ENCODE peak calls at places on chromosomes 1 and 21, in five cellular contexts. A is fibroblast of lung, L is endodermal cell, B is heart right ventricle, I is lower lobe of right lung. P is an unnamed sample. For H3K36me3, the result is how much of the 10 kb centered on the place peaks cover.

GRCh38 chr1:229138066-229138465 is 132.8 kb upstream of the RAB4A start:
- DNase-seq in B (no peak), L (no peak), I (no peak), A (no peak), P (no peak)

GRCh38 chr1:228304225-228304624 is 96.4 kb downstream of the OBSCN start:
- DNase-seq in B (no peak), L (peak), A (no peak), I (no peak), P (no peak)

GRCh38 chr1:50108497-50109073 is at the start of gene ELAVL4:
- DNase-seq in B (no peak), L (peak), I (no peak), A (no peak), P (no peak)

GRCh38 chr1:229227298-229227919 is 43.5 kb upstream of the RAB4A start:
- DNase-seq in L (peak), I (peak), B (peak), A (peak), P (no peak)

GRCh38 chr1:20281801-20282200 is 8.9 kb upstream of the VWA5B1 start:
- DNase-seq in I (no peak), L (no peak), B (no peak), A (peak), P (peak)

GRCh38 chr1:113018911-113019310 is 54.1 kb upstream of the LRIG2 start:
- DNase-seq in L (no peak), B (no peak), A (no peak), I (no peak), P (no peak)

GRCh38 chr1:54699936-54700525 is 15.6 kb upstream of the TTC4 start:
- DNase-seq in A (no peak), I (no peak), B (no peak), L (no peak), P (no peak)

GRCh38 chr1:64121766-64122385 is 81.5 kb upstream of the UBE2U start:
- DNase-seq in B (no peak), I (no peak), A (no peak), L (no peak), P (peak)

GRCh38 chr21:46603228-46603627 is 1.7 kb downstream of the S100B start:
- DNase-seq in L (peak), I (no peak), A (no peak), B (no peak), P (no peak)

GRCh38 chr1:226884116-226884515 is 13.7 kb downstream of the PSEN2 start:
- DNase-seq in L (no peak), B (no peak), A (no peak), I (no peak), P (no peak)

GRCh38 chr21:44766818-44767354 is 34.7 kb downstream of the UBE2G2 start:
- DNase-seq in L (no peak), B (no peak), A (no peak), I (no peak), P (no peak)

GRCh38 chr21:44774972-44775371 is 26.6 kb downstream of the UBE2G2 start:
- DNase-seq in L (no peak), B (no peak), I (no peak), A (no peak), P (no peak)

GRCh38 chr21:44773291-44773932 is 28.2 kb downstream of the UBE2G2 start:
- DNase-seq in L (no peak), B (no peak), A (no peak), I (no peak), P (peak)

GRCh38 chr21:44767834-44768831 is 33.5 kb downstream of the UBE2G2 start:
- DNase-seq in I (no peak), B (no peak), A (no peak), L (peak), P (no peak)

GRCh38 chr21:44771896-44772525 is 29.6 kb downstream of the UBE2G2 start:
- DNase-seq in L (no peak), B (no peak), A (no peak), I (no peak), P (no peak)
- TF ChIP-seq CTCF in L (no peak), B (no peak), A (no peak), I (no peak), P (no peak)

GRCh38 chr1:10724948-10725852 is 71.2 kb downstream of the CASZ1 start:
- DNase-seq in I (peak), A (peak), B (peak), L (no peak), P (no peak)
- H3K4me3 ChIP-seq in I (no peak), A (no peak), B (no peak), L (no peak), P (no peak)

DNA sequence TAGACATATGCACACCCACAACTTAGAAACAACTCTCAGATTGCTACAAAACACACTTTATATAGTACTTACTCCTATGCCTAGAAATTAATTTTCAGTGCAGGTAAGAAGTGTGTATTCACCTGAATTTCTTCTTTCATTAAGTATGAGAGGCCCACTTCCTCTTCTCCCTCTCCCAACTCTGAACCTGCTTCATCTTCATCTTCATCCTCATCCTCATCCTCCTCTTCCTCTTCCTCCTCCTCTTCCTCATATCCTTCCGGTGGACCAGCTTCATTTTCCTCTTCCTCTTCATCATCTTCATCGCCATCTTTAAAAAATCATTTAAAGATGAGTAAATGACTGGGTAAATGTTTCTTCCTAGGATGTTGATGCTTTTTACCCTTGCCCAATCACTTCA is 9.4 kb downstream of the ANP32E start:
- DNase-seq in A (no peak), I (no peak), L (peak), B (no peak), P (no peak)
- H3K36me3 ChIP-seq in A (under half), I (half or more), L (half or more), B (half or more), P (under half)

GRCh38 chr1:106222415-106222814 is 834.1 kb upstream of the PRMT6 start:
- DNase-seq in I (no peak), B (no peak), L (no peak), A (no peak), P (no peak)

GRCh38 chr1:106217765-106218164 is 838.7 kb upstream of the PRMT6 start:
- DNase-seq in I (no peak), B (no peak), L (no peak), A (no peak), P (no peak)
- TF ChIP-seq CTCF in I (no peak), B (no peak), L (peak), A (no peak), P (peak)

P was measured in kidney epithelial cell.